ENCODE peak calls at places on chromosomes 12 and 14, in seven cellular contexts. J is activated T-cell treated with anti-CD3 and anti-CD28 coated beads for 24 hours; Y is HCT116; P is stimulated activated naive B cell treated with anti-CD40 and anti-IgM and Interleukin-4, amounts not matched to agents 10 μg/mL and 1 μg/mL and 100 μg/mL, for 72 hours; S is ovary; A is nephron progenitor cell; Z is kidney epithelial cell. U is an unnamed sample.

GRCh38 chr14:30214456-30215090 is 286.9 kb upstream of the PRKD1 start:
- DNase-seq in J (no peak), Y (peak; percentile 8), P (no peak), S (no peak), A (peak; percentile 12), Z (peak; percentile 45), U (no peak)

GRCh38 chr12:22321018-22321605 is 13.4 kb downstream of the ST8SIA1 start:
- DNase-seq in J (no peak), Y (no peak), P (no peak), S (no peak), A (no peak), Z (no peak), U (no peak)

GRCh38 chr12:96241484-96242256 is 47.5 kb downstream of the ELK3 start:
- DNase-seq in J (peak; percentile 42), Y (no peak), P (no peak), S (no peak), A (no peak), Z (no peak), U (peak; percentile 59)

GRCh38 chr12:131093971-131094830 is 140.5 kb downstream of the ADGRD1 start:
- DNase-seq in J (no peak), Y (no peak), P (no peak), S (peak; percentile 6), A (no peak), Z (no peak), U (no peak)

GRCh38 chr14:34792593-34792992 is 78.2 kb upstream of the CFL2 start:
- DNase-seq in J (no peak), Y (no peak), P (no peak), S (no peak), A (no peak), Z (no peak), U (no peak)

GRCh38 chr12:122182887-122183587 is at the start of gene LRRC43:
- DNase-seq in J (no peak), Y (no peak), P (no peak), S (no peak), A (peak; percentile 78), Z (no peak), U (no peak)

GRCh38 chr12:68831272-68831671 is 23.3 kb downstream of the MDM2 start:
- DNase-seq in J (no peak), Y (no peak), P (no peak), S (no peak), A (no peak), Z (no peak), U (no peak)

GRCh38 chr12:43912851-43913250 is 77.0 kb downstream of the TMEM117 start:
- DNase-seq in J (no peak), Y (no peak), P (no peak), S (no peak), A (no peak), Z (no peak), U (no peak)

GRCh38 chr14:91924871-91925726 is 22.4 kb downstream of the FBLN5 start:
- DNase-seq in J (no peak), Y (no peak), P (no peak), S (peak; percentile 42), A (no peak), Z (no peak), U (no peak)

GRCh38 chr14:99670361-99671229 is 13.5 kb upstream of the CYP46A1 start:
- DNase-seq in J (no peak), Y (no peak), P (no peak), S (no peak), A (no peak), Z (no peak), U (no peak)

GRCh38 chr14:96264200-96264553 is 8.2 kb downstream of the BDKRB1 start:
- DNase-seq in J (no peak), Y (no peak), P (no peak), S (no peak), A (no peak), Z (no peak), U (no peak)

GRCh38 chr12:113392988-113393579 is 10.6 kb downstream of the SDS start:
- DNase-seq in J (no peak), Y (peak; percentile 22), P (no peak), S (peak; percentile 45), A (peak; percentile 36), Z (no peak), U (no peak)

GRCh38 chr12:52277486-52278245 is 3.2 kb downstream of the KRT86 start:
- DNase-seq in J (no peak), Y (no peak), P (no peak), S (no peak), A (no peak), Z (no peak), U (no peak)

GRCh38 chr14:70489579-70490175 is 37.7 kb downstream of the ADAM21 start:
- DNase-seq in J (no peak), Y (no peak), P (no peak), S (no peak), A (no peak), Z (no peak), U (no peak)

GRCh38 chr14:72024043-72024407 is 91.8 kb downstream of the RGS6 start:
- DNase-seq in J (peak; percentile 19), Y (peak; percentile 65), P (peak; percentile 15), S (no peak), A (peak; percentile 36), Z (peak; percentile 16), U (peak; percentile 19)

GRCh38 chr12:54571166-54571856 is 17.1 kb downstream of the PPP1R1A start:
- DNase-seq in J (no peak), Y (no peak), P (no peak), S (no peak), A (no peak), Z (no peak), U (no peak)

GRCh38 chr14:90332271-90332584 is 487 bp upstream of the NRDE2 start:
- DNase-seq in J (no peak), Y (no peak), P (no peak), S (no peak), A (no peak), Z (no peak), U (no peak)

GRCh38 chr12:57740656-57741412 is 2.3 kb upstream of the AGAP2 start:
- DNase-seq in J (peak; percentile 60), Y (no peak), P (no peak), S (no peak), A (no peak), Z (no peak), U (peak; percentile 69)

GRCh38 chr12:3632256-3633240 is 120.4 kb downstream of the CRACR2A start:
- DNase-seq in J (no peak), Y (no peak), P (no peak), S (no peak), A (no peak), Z (no peak), U (no peak)

GRCh38 chr14:67187210-67187609 is 2.0 kb upstream of the GARIN2 start:
- DNase-seq in J (no peak), Y (peak; percentile 83), P (no peak), S (no peak), A (no peak), Z (peak; percentile 83), U (no peak)

GRCh38 chr12:111953455-111953854 is 59.5 kb downstream of the TMEM116 start:
- DNase-seq in J (no peak), Y (no peak), P (no peak), S (no peak), A (no peak), Z (no peak), U (no peak)

GRCh38 chr14:49306152-49306751 is 279.9 kb downstream of the RPS29 start:
- DNase-seq in J (no peak), Y (peak; percentile 18), P (no peak), S (no peak), A (no peak), Z (no peak), U (no peak)

GRCh38 chr14:71438684-71439083 is 493.5 kb upstream of the RGS6 start:
- DNase-seq in J (no peak), Y (no peak), P (no peak), S (no peak), A (no peak), Z (no peak), U (no peak)

GRCh38 chr12:110531741-110532333 is 29.7 kb downstream of the RAD9B start:
- DNase-seq in J (no peak), Y (no peak), P (no peak), S (no peak), A (no peak), Z (no peak), U (no peak)

GRCh38 chr12:6364037-6364360 is 11.4 kb downstream of the SCNN1A start:
- DNase-seq in J (no peak), Y (no peak), P (no peak), S (no peak), A (no peak), Z (no peak), U (no peak)

GRCh38 chr12:95653761-95654546 is 102.7 kb upstream of the USP44 start:
- DNase-seq in J (no peak), Y (peak; percentile 13), P (peak; percentile 3), S (no peak), A (no peak), Z (no peak), U (no peak)

GRCh38 chr12:55516391-55516790 is 24.2 kb downstream of the OR6C68 start:
- DNase-seq in J (no peak), Y (no peak), P (no peak), S (no peak), A (no peak), Z (no peak), U (no peak)

GRCh38 chr12:11765817-11766794 is 116.6 kb downstream of the ETV6 start:
- DNase-seq in J (peak; percentile 71), Y (no peak), P (peak; percentile 85), S (no peak), A (peak; percentile 26), Z (no peak), U (peak; percentile 79)

GRCh38 chr14:50000215-50001145 is 107.6 kb downstream of the ARF6 start:
- DNase-seq in J (peak; percentile 73), Y (peak; percentile 71), P (peak; percentile 52), S (peak; percentile 43), A (peak; percentile 25), Z (no peak), U (peak; percentile 81)

GRCh38 chr14:59199614-59200013 is 11.1 kb downstream of the DAAM1 start:
- DNase-seq in J (no peak), Y (no peak), P (no peak), S (no peak), A (no peak), Z (no peak), U (no peak)

GRCh38 chr14:64196668-64197411 is 97.3 kb downstream of the ESR2 start:
- DNase-seq in J (no peak), Y (no peak), P (peak; percentile 47), S (peak; percentile 71), A (peak; percentile 71), Z (no peak), U (no peak)

GRCh38 chr14:68404652-68405183 is 388.1 kb downstream of the ZFP36L1 start:
- DNase-seq in J (peak; percentile 4), Y (no peak), P (no peak), S (no peak), A (no peak), Z (no peak), U (peak; percentile 7)

GRCh38 chr14:105025429-105025828 is 4.5 kb upstream of the CDCA4 start:
- DNase-seq in J (no peak), Y (no peak), P (no peak), S (no peak), A (no peak), Z (no peak), U (no peak)

GRCh38 chr12:101732318-101732717 is 6.9 kb downstream of the SYCP3 start:
- DNase-seq in J (no peak), Y (no peak), P (no peak), S (no peak), A (no peak), Z (no peak), U (no peak)

GRCh38 chr14:69539631-69540410 is 34.9 kb downstream of the CCDC177 start:
- DNase-seq in J (no peak), Y (no peak), P (no peak), S (no peak), A (no peak), Z (no peak), U (no peak)

GRCh38 chr14:90645842-90646443 is 170.3 kb downstream of the TTC7B start:
- DNase-seq in J (no peak), Y (peak; percentile 55), P (no peak), S (no peak), A (no peak), Z (peak; percentile 92), U (no peak)

GRCh38 chr12:128629979-128630378 is 193.8 kb downstream of the SLC15A4 start:
- DNase-seq in J (no peak), Y (no peak), P (no peak), S (no peak), A (no peak), Z (no peak), U (no peak)

GRCh38 chr12:3869860-3870259 is 3.3 kb downstream of the PARP11 start:
- DNase-seq in J (no peak), Y (no peak), P (no peak), S (no peak), A (no peak), Z (no peak), U (no peak)